ENCODE peak calls at places on chromosomes 6 and 20, in seven cellular contexts. M is erythroblast; U is cardiac fibroblast; L is stimulated activated CD8-positive, alpha-beta memory T cell treated with anti-CD3 and anti-CD28 coated beads, Interleukin-4, amount 100 ng/mL, for 24 hours; P is mucosa of gallbladder; Z is glutamatergic neuron; V is T-helper 9 cell. H is an unnamed sample.

GRCh38 chr20:43658068-43658722 is 8.7 kb upstream of the MYBL2 start:
- DNase-seq in M (peak), U (peak), L (no peak), P (no peak), Z (no peak), V (no peak), H (no peak)

GRCh38 chr20:33915726-33916331 is 77.9 kb upstream of the RALY start:
- DNase-seq in M (peak), U (peak), L (peak), P (peak), Z (peak), V (peak), H (peak)

GRCh38 chr6:130473886-130474285 is 108.1 kb downstream of the TMEM200A start:
- DNase-seq in M (no peak), U (peak), L (no peak), P (no peak), Z (no peak), V (no peak), H (no peak)

GRCh38 chr20:33554914-33555420 is 65.1 kb downstream of the CBFA2T2 start:
- DNase-seq in M (peak), U (peak), L (no peak), P (peak), Z (no peak), V (peak), H (peak)

GRCh38 chr20:53162251-53162835 is 190.2 kb downstream of the TSHZ2 start:
- DNase-seq in M (peak), U (peak), L (no peak), P (peak), Z (peak), V (no peak), H (no peak)

GRCh38 chr6:130676077-130676772 is 151.0 kb upstream of the SMLR1 start:
- DNase-seq in M (no peak), U (no peak), L (no peak), P (no peak), Z (no peak), V (no peak), H (no peak)

GRCh38 chr6:37520926-37521325 is 21.2 kb upstream of the CCDC167 start:
- DNase-seq in M (no peak), U (no peak), L (no peak), P (no peak), Z (no peak), V (no peak), H (no peak)

GRCh38 chr6:169172435-169172834 is 81.2 kb downstream of the THBS2 start:
- DNase-seq in M (no peak), U (peak), L (no peak), P (peak), Z (no peak), V (no peak), H (no peak)

GRCh38 chr6:108559097-108559883 is 1.4 kb upstream of the FOXO3 start:
- DNase-seq in M (peak), U (peak), L (peak), P (peak), Z (peak), V (peak), H (peak)

GRCh38 chr6:56491606-56492328 is 150.9 kb downstream of the DST start:
- DNase-seq in M (peak), U (peak), L (no peak), P (no peak), Z (no peak), V (no peak), H (no peak)

GRCh38 chr6:161373905-161374451 is 100.1 kb upstream of the AGPAT4 start:
- DNase-seq in M (peak), U (peak), L (peak), P (peak), Z (peak), V (peak), H (no peak)

GRCh38 chr20:37417857-37418501 is 72.0 kb downstream of the SRC start:
- DNase-seq in M (no peak), U (no peak), L (no peak), P (no peak), Z (no peak), V (no peak), H (no peak)

GRCh38 chr6:108518714-108519576 is 41.8 kb upstream of the FOXO3 start:
- DNase-seq in M (peak), U (peak), L (no peak), P (no peak), Z (peak), V (no peak), H (no peak)

GRCh38 chr20:58389324-58389967 is 417 bp downstream of the VAPB start:
- DNase-seq in M (peak), U (peak), L (no peak), P (no peak), Z (peak), V (no peak), H (peak)

GRCh38 chr20:1816384-1817381 is 78.5 kb upstream of the SIRPA start:
- DNase-seq in M (no peak), U (peak), L (no peak), P (no peak), Z (no peak), V (no peak), H (no peak)

GRCh38 chr6:16700202-16700997 is 60.9 kb downstream of the ATXN1 start:
- DNase-seq in M (no peak), U (no peak), L (no peak), P (no peak), Z (no peak), V (no peak), H (no peak)

GRCh38 chr20:47349365-47350180 is 6.9 kb downstream of the ZMYND8 start:
- DNase-seq in M (peak), U (peak), L (no peak), P (no peak), Z (no peak), V (no peak), H (no peak)

GRCh38 chr6:30743099-30744053 is 889 bp upstream of the FLOT1 start:
- DNase-seq in M (peak), U (peak), L (peak), P (no peak), Z (peak), V (peak), H (no peak)

GRCh38 chr6:111230351-111231077 is 143.2 kb downstream of the SLC16A10 start:
- DNase-seq in M (peak), U (peak), L (no peak), P (no peak), Z (no peak), V (no peak), H (no peak)

GRCh38 chr6:19988555-19988954 is 151.4 kb downstream of the ID4 start:
- DNase-seq in M (peak), U (peak), L (no peak), P (no peak), Z (no peak), V (no peak), H (no peak)

H was measured in GM12892.